ENCODE peak calls at places on chromosomes 7 and 10, in four cellular contexts. W is IMR-90, C is left ventricle myocardium inferior, A is AG09309. M is an unnamed sample.
A peak's percentile ranks its signal among the peaks of the same experiment; 100 is the strongest.

GRCh38 chr10:132506711-132507466 is 30.7 kb upstream of the INPP5A start:
- DNase-seq in A (peak; percentile 57), C (no peak), W (peak; percentile 55), M (peak; percentile 83)

GRCh38 chr10:93630609-93631320 is 18.4 kb downstream of the PDE6C start:
- DNase-seq in A (no peak), C (no peak), W (no peak), M (no peak)

GRCh38 chr10:71433983-71434744 is 37.4 kb downstream of the CDH23 start:
- DNase-seq in C (no peak), W (no peak), A (no peak), M (no peak)

GRCh38 chr10:124381011-124381591 is 37.6 kb downstream of the OAT start:
- DNase-seq in W (peak; percentile 4), A (no peak), C (no peak), M (no peak)

GRCh38 chr7:12923971-12924370 is 236.5 kb downstream of the ARL4A start:
- DNase-seq in C (no peak), A (no peak), W (peak; percentile 10), M (no peak)

GRCh38 chr10:77873558-77874380 is 52.8 kb downstream of the DLG5 start:
- DNase-seq in C (no peak), W (peak; percentile 42), A (no peak), M (no peak)

GRCh38 chr7:129729511-129729910 is 118.0 kb downstream of the NRF1 start:
- DNase-seq in W (no peak), C (no peak), A (no peak), M (no peak)

GRCh38 chr7:19294629-19295028 is 149.4 kb upstream of the FERD3L start:
- DNase-seq in C (no peak), W (peak; percentile 18), A (peak; percentile 87), M (peak; percentile 12)

GRCh38 chr7:26250239-26250638 is 41.4 kb upstream of the SNX10 start:
- DNase-seq in C (no peak), W (no peak), A (no peak), M (no peak)

GRCh38 chr10:20257422-20257821 is 441.2 kb downstream of the PLXDC2 start:
- DNase-seq in C (no peak), A (no peak), W (no peak), M (no peak)

GRCh38 chr7:4845740-4846142 is 16.1 kb downstream of the PAPOLB start:
- DNase-seq in W (no peak), A (no peak), C (peak; percentile 45), M (no peak)

GRCh38 chr7:40673285-40673684 is 538.5 kb downstream of the SUGCT start:
- DNase-seq in C (no peak), A (peak; percentile 62), W (peak; percentile 93), M (peak; percentile 31)

GRCh38 chr10:78634835-78635234 is 433.9 kb upstream of the ZMIZ1 start:
- DNase-seq in C (no peak), A (no peak), W (peak; percentile 34), M (no peak)

GRCh38 chr7:148116195-148116594 is 474.4 kb upstream of the C7orf33 start:
- DNase-seq in C (no peak), W (no peak), A (no peak), M (no peak)

GRCh38 chr10:31030800-31031199 is 865 bp downstream of the ZNF438 start:
- DNase-seq in W (no peak), A (no peak), C (no peak), M (no peak)

GRCh38 chr10:21022821-21023220 is 125.7 kb upstream of the NEBL start:
- DNase-seq in W (no peak), A (no peak), C (no peak), M (no peak)

GRCh38 chr10:125710267-125710563 is 9.3 kb upstream of the EDRF1 start:
- DNase-seq in A (no peak), W (no peak), C (no peak), M (no peak)

GRCh38 chr10:111118758-111119157 is 41.9 kb downstream of the ADRA2A start:
- DNase-seq in A (no peak), C (no peak), W (no peak), M (no peak)

GRCh38 chr10:119786117-119786769 is 60.4 kb downstream of the INPP5F start:
- DNase-seq in A (no peak), C (no peak), W (peak; percentile 78), M (no peak)

GRCh38 chr10:7819126-7819470 is 793 bp downstream of the TAF3 start:
- DNase-seq in W (peak; percentile 45), A (no peak), C (peak; percentile 23), M (peak; percentile 11)

GRCh38 chr10:30987463-30987862 is 44.2 kb downstream of the ZNF438 start:
- DNase-seq in A (no peak), W (no peak), C (no peak), M (no peak)

GRCh38 chr7:140231779-140232491 is 55.2 kb upstream of the KDM7A start:
- DNase-seq in C (no peak), W (no peak), A (no peak), M (no peak)

GRCh38 chr10:29343607-29344038 is 54.8 kb downstream of the LYZL1 start:
- DNase-seq in W (no peak), A (no peak), C (no peak), M (no peak)

GRCh38 chr7:147885906-147886305 is 704.7 kb upstream of the C7orf33 start:
- DNase-seq in C (no peak), W (no peak), A (no peak), M (no peak)

GRCh38 chr10:96586419-96587254 is at the start of gene TM9SF3:
- DNase-seq in W (peak; percentile 83), A (peak; percentile 49), C (peak; percentile 97), M (peak; percentile 70)

DNA sequence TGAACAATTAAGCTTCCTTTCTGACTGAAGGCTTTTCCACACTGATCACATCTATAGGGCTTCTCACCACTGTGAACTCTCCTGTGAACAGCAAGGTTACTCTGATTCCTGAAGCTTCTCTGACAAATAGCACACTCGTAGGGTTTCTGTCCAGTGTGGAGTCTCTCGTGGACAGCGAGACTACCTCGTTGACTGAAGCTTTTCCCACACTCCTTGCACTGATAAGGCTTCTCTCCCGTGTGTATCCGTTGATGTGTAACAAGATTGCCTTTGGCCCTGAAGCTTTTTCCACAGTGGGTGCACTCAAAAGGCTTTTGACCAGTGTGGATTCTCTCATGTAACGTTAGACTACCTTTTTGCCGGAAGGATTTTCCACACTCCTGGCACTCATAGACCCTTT is 4.4 kb downstream of the ZNF32 start:
- DNase-seq in C (no peak), W (peak; percentile 14), A (no peak), M (no peak)
- TF ChIP-seq CTCF in C (no peak), W (no peak), A (no peak), M (no peak)

GRCh38 chr10:32205666-32206065 is 141.3 kb downstream of the EPC1 start:
- DNase-seq in C (no peak), W (peak; percentile 44), A (no peak), M (no peak)

GRCh38 chr10:32204606-32205005 is 142.4 kb downstream of the EPC1 start:
- DNase-seq in A (no peak), C (no peak), W (no peak), M (no peak)

GRCh38 chr10:32207544-32207943 is 139.4 kb downstream of the EPC1 start:
- DNase-seq in A (no peak), W (peak; percentile 28), C (peak; percentile 31), M (no peak)

GRCh38 chr10:32211046-32211363 is 136.0 kb downstream of the EPC1 start:
- DNase-seq in A (no peak), W (no peak), C (no peak), M (no peak)

GRCh38 chr10:32210306-32211045 is 136.5 kb downstream of the EPC1 start:
- DNase-seq in W (peak; percentile 59), A (peak; percentile 33), C (no peak), M (no peak)
- TF ChIP-seq CTCF in W (peak; percentile 61), A (peak; percentile 69), C (peak; percentile 61), M (peak; percentile 49)

GRCh38 chr7:142519790-142520078 is 229.5 kb upstream of the PRSS1 start:
- DNase-seq in A (no peak), C (no peak), W (no peak), M (no peak)

GRCh38 chr7:142528608-142529408 is 220.5 kb upstream of the PRSS1 start:
- DNase-seq in W (no peak), C (no peak), A (no peak), M (no peak)

GRCh38 chr7:142519077-142519789 is 230.0 kb upstream of the PRSS1 start:
- DNase-seq in W (peak; percentile 40), C (no peak), A (no peak), M (no peak)

GRCh38 chr7:142523821-142524460 is 225.3 kb upstream of the PRSS1 start:
- DNase-seq in W (no peak), A (no peak), C (no peak), M (no peak)
- TF ChIP-seq CTCF in W (peak; percentile 22), A (peak; percentile 35), C (no peak), M (peak; percentile 27)

GRCh38 chr7:1650363-1651030 is 19.6 kb upstream of the ELFN1 start:
- DNase-seq in A (no peak), C (peak; percentile 10), W (no peak), M (no peak)
- TF ChIP-seq CTCF in A (no peak), C (no peak), W (no peak), M (no peak)

GRCh38 chr7:117839507-117839906 is 33.7 kb downstream of the CTTNBP2 start:
- DNase-seq in C (no peak), W (no peak), A (no peak), M (no peak)
- TF ChIP-seq CTCF in C (no peak), W (no peak), A (no peak), M (no peak)

DNA sequence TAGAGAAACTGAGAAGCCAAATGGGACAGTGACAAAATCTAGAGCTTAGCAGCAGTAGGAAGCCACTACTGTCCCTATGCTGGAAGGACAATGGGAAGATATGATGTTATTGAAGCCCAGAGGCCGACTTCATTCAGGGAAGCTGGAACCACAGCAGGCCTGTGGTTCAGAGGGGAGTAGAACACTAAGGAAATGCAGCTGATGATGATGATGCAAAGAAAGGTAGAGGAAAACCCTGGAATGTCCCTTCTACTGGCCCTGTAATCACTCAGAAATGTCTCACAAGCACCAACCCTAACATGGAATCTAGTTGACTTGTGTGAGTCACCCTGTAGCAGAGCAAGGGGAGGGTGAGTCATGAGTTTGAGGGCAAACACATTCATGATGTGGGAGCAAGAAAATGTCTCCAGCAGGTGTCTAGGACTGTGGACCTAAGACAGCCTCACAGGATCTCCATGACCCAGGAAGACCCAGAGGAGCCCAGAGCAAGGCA is 37.1 kb upstream of the LRRC17 start:
- DNase-seq in W (peak; percentile 100), A (peak; percentile 95), C (no peak), M (peak; percentile 80)
- TF ChIP-seq CTCF in W (peak; percentile 16), A (peak; percentile 14), C (no peak), M (no peak)

GRCh38 chr7:70693690-70694356 is 438.1 kb upstream of the GALNT17 start:
- DNase-seq in W (peak; percentile 44), C (peak; percentile 83), A (no peak), M (no peak)
- TF ChIP-seq CTCF in W (no peak), C (peak; percentile 53), A (peak; percentile 6), M (no peak)

DNA sequence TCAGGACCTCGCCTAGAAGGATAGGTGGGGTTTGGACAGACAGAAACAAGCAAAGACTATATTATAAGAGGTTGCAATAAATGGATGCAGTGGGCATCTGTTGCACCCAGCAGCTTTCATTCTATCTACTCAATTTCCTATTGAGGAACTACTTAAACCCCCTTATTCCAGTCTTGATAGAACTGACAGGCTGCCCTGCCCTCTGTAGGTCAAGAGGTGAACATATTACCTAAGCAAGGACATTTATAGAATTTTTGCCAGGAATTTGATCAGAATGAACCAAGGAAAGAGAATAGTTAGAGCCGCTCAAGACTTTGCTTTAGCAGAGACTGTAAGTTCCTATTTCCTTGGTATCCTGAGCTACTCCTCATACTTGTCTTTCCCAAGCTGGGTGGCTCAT is 9.5 kb downstream of the VTI1A start:
- DNase-seq in W (no peak), A (no peak), C (no peak), M (no peak)
- TF ChIP-seq CTCF in W (no peak), A (no peak), C (no peak), M (no peak)

GRCh38 chr10:101386659-101387259 is 32.8 kb downstream of the BTRC start:
- DNase-seq in C (no peak), A (no peak), W (no peak), M (no peak)
- TF ChIP-seq CTCF in C (no peak), A (no peak), W (no peak), M (no peak)

M was measured in AG09319.